ENCODE peak calls at places on chromosomes 3 and 15, in six cellular contexts. R is heart right ventricle; S is ovary; Y is stimulated activated CD8-positive, alpha-beta memory T cell treated with anti-CD3 and anti-CD28 coated beads, Interleukin-7, amount 100 ng/mL, for 1 hour; U is LoVo; F is COR-L47. N is an unnamed sample.

GRCh38 chr15:87631775-87632174 is 624.8 kb downstream of the NTRK3 start:
- DNase-seq in R (no peak), S (no peak), Y (no peak), U (no peak), F (no peak), N (no peak)

GRCh38 chr15:74769463-74770025 is 12.3 kb upstream of the CSK start:
- DNase-seq in R (no peak), S (no peak), Y (no peak), U (no peak), F (no peak), N (no peak)

GRCh38 chr15:89451846-89452245 is 44.5 kb downstream of the RHCG start:
- DNase-seq in R (no peak), S (no peak), Y (no peak), U (no peak), F (no peak), N (no peak)

GRCh38 chr3:37981348-37981664 is 9.3 kb upstream of the VILL start:
- DNase-seq in R (no peak), S (peak), Y (no peak), U (no peak), F (no peak), N (no peak)

GRCh38 chr15:75891895-75892294 is 11.8 kb upstream of the FBXO22 start:
- DNase-seq in R (no peak), S (no peak), Y (no peak), U (no peak), F (no peak), N (peak)

GRCh38 chr15:77773003-77773402 is 140.3 kb upstream of the LINGO1 start:
- DNase-seq in R (no peak), S (no peak), Y (no peak), U (no peak), F (no peak), N (no peak)

GRCh38 chr15:59565299-59565698 is 46.3 kb upstream of the GCNT3 start:
- DNase-seq in R (no peak), S (no peak), Y (no peak), U (no peak), F (no peak), N (no peak)

GRCh38 chr15:62920569-62921502 is 121.7 kb upstream of the TPM1 start:
- DNase-seq in R (peak), S (peak), Y (no peak), U (no peak), F (no peak), N (no peak)

GRCh38 chr3:40581166-40581565 is 56.4 kb downstream of the ZNF621 start:
- DNase-seq in R (no peak), S (no peak), Y (no peak), U (no peak), F (no peak), N (no peak)

GRCh38 chr15:65211157-65211982 is at the start of gene CILP:
- DNase-seq in R (peak), S (peak), Y (no peak), U (no peak), F (peak), N (peak)

GRCh38 chr3:150742679-150743078 is 20.3 kb downstream of the SIAH2 start:
- DNase-seq in R (no peak), S (no peak), Y (no peak), U (no peak), F (no peak), N (no peak)

GRCh38 chr3:41836360-41837134 is 125.4 kb downstream of the ULK4 start:
- DNase-seq in R (no peak), S (no peak), Y (no peak), U (peak), F (no peak), N (no peak)

GRCh38 chr15:90489514-90489913 is 40.2 kb upstream of the CRTC3 start:
- DNase-seq in R (no peak), S (no peak), Y (no peak), U (no peak), F (no peak), N (no peak)

GRCh38 chr15:40085225-40085624 is 23.5 kb downstream of the BMF start:
- DNase-seq in R (no peak), S (no peak), Y (no peak), U (no peak), F (no peak), N (no peak)

GRCh38 chr15:93043621-93044300 is 45.2 kb downstream of the RGMA start:
- DNase-seq in R (no peak), S (no peak), Y (no peak), U (no peak), F (no peak), N (no peak)

GRCh38 chr3:145531548-145531947 is 629.4 kb downstream of the PLOD2 start:
- DNase-seq in R (no peak), S (no peak), Y (no peak), U (no peak), F (no peak), N (no peak)

N was measured in lung microvascular endothelial cell.